ENCODE peak calls at places on chromosome 4, in seven cellular contexts. One of them, this sample, is unnamed. For H3K79me2, the result is how much of the 10 kb centered on the place peaks cover.

GRCh38 chr4:13248621-13249298 is 235.4 kb downstream of the RAB28 start:
- DNase-seq in H9: no peak
- DNase-seq in HepG2: peak
- DNase-seq in Karpas-422: no peak
- DNase-seq in HCT116: peak
- DNase-seq in MM.1S: peak
- DNase-seq in PC-3: peak
- DNase-seq in this sample: no peak

GRCh38 chr4:89640620-89641366 is 196.2 kb downstream of the SNCA start:
- DNase-seq in H9: peak
- DNase-seq in HepG2: peak
- DNase-seq in Karpas-422: peak
- DNase-seq in HCT116: peak
- DNase-seq in MM.1S: peak
- DNase-seq in PC-3: peak
- DNase-seq in this sample: no peak

GRCh38 chr4:168076989-168077725 is 15.2 kb upstream of the ANXA10 start:
- DNase-seq in H9: peak
- DNase-seq in HepG2: peak
- DNase-seq in Karpas-422: peak
- DNase-seq in HCT116: peak
- DNase-seq in MM.1S: peak
- DNase-seq in PC-3: peak
- DNase-seq in this sample: peak

GRCh38 chr4:170420255-170420693 is 330.5 kb upstream of the AADAT start:
- DNase-seq in H9: no peak
- DNase-seq in HepG2: no peak
- DNase-seq in Karpas-422: no peak
- DNase-seq in HCT116: no peak
- DNase-seq in MM.1S: no peak
- DNase-seq in PC-3: peak
- DNase-seq in this sample: peak

GRCh38 chr4:25485104-25485503 is 108.0 kb downstream of the ANAPC4 start:
- DNase-seq in H9: no peak
- DNase-seq in HepG2: no peak
- DNase-seq in Karpas-422: peak
- DNase-seq in HCT116: no peak
- DNase-seq in MM.1S: no peak
- DNase-seq in PC-3: no peak
- DNase-seq in this sample: peak

GRCh38 chr4:74483226-74483911 is 38.4 kb downstream of the AREG start:
- DNase-seq in H9: no peak
- DNase-seq in HepG2: no peak
- DNase-seq in Karpas-422: no peak
- DNase-seq in HCT116: no peak
- DNase-seq in MM.1S: no peak
- DNase-seq in PC-3: no peak
- DNase-seq in this sample: no peak

GRCh38 chr4:132101526-132101925 is 1047.6 kb upstream of the PCDH10 start:
- DNase-seq in H9: no peak
- DNase-seq in HepG2: no peak
- DNase-seq in Karpas-422: no peak
- DNase-seq in HCT116: no peak
- DNase-seq in MM.1S: no peak
- DNase-seq in PC-3: no peak
- DNase-seq in this sample: no peak

GRCh38 chr4:107930821-107931774 is at the start of gene CYP2U1:
- DNase-seq in H9: peak
- DNase-seq in HepG2: peak
- DNase-seq in Karpas-422: peak
- DNase-seq in HCT116: peak
- DNase-seq in MM.1S: peak
- DNase-seq in PC-3: peak
- DNase-seq in this sample: peak

GRCh38 chr4:5474756-5475155 is 233.6 kb downstream of the EVC2 start:
- DNase-seq in H9: no peak
- DNase-seq in HepG2: no peak
- DNase-seq in Karpas-422: peak
- DNase-seq in HCT116: no peak
- DNase-seq in MM.1S: no peak
- DNase-seq in PC-3: peak
- DNase-seq in this sample: no peak

GRCh38 chr4:66574145-66574978 is 904.1 kb upstream of the EPHA5 start:
- DNase-seq in H9: peak
- DNase-seq in HepG2: no peak
- DNase-seq in Karpas-422: no peak
- DNase-seq in HCT116: no peak
- DNase-seq in MM.1S: no peak
- DNase-seq in PC-3: peak
- DNase-seq in this sample: no peak

GRCh38 chr4:94396984-94397383 is 54.3 kb upstream of the HPGDS start:
- DNase-seq in H9: no peak
- DNase-seq in HepG2: no peak
- DNase-seq in Karpas-422: no peak
- DNase-seq in HCT116: no peak
- DNase-seq in MM.1S: no peak
- DNase-seq in PC-3: no peak
- DNase-seq in this sample: no peak

GRCh38 chr4:179719766-179720470 is 2277.7 kb upstream of the AGA start:
- DNase-seq in H9: no peak
- DNase-seq in HepG2: no peak
- DNase-seq in Karpas-422: no peak
- DNase-seq in HCT116: no peak
- DNase-seq in MM.1S: peak
- DNase-seq in PC-3: no peak
- DNase-seq in this sample: no peak

GRCh38 chr4:110164251-110164650 is 34.2 kb downstream of the ELOVL6 start:
- DNase-seq in H9: no peak
- DNase-seq in HepG2: no peak
- DNase-seq in Karpas-422: no peak
- DNase-seq in HCT116: no peak
- DNase-seq in MM.1S: no peak
- DNase-seq in PC-3: peak
- DNase-seq in this sample: no peak

GRCh38 chr4:110163327-110164070 is 34.9 kb downstream of the ELOVL6 start:
- DNase-seq in H9: no peak
- DNase-seq in HepG2: no peak
- DNase-seq in Karpas-422: no peak
- DNase-seq in HCT116: peak
- DNase-seq in MM.1S: no peak
- DNase-seq in PC-3: peak
- DNase-seq in this sample: no peak

GRCh38 chr4:110165382-110166285 is 32.8 kb downstream of the ELOVL6 start:
- DNase-seq in H9: no peak
- DNase-seq in HepG2: no peak
- DNase-seq in Karpas-422: peak
- DNase-seq in HCT116: peak
- DNase-seq in MM.1S: peak
- DNase-seq in PC-3: peak
- DNase-seq in this sample: peak

GRCh38 chr4:110160616-110161015 is 37.8 kb downstream of the ELOVL6 start:
- DNase-seq in H9: no peak
- DNase-seq in HepG2: no peak
- DNase-seq in Karpas-422: no peak
- DNase-seq in HCT116: no peak
- DNase-seq in MM.1S: no peak
- DNase-seq in PC-3: no peak
- DNase-seq in this sample: no peak

DNA sequence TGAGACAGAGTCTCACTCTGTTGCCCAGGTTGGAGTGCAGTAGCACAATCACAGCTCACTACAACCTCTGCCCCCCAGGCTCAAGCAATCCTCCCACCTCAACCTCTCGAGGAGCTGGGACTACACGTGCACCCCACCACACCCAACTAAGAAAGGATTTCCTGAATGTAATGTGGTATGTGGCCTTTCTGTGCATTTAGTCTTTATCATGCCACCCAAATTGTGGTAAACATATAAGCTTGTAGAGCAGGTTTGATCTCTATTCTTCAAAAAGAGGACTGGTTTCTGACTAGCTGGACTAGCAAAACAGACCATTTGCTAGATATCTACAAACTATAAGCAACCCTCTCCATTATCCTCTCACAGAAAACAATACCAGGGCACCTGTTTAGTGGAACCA is 33.6 kb downstream of the ELOVL6 start:
- DNase-seq in H9: no peak
- DNase-seq in HepG2: no peak
- DNase-seq in Karpas-422: no peak
- DNase-seq in HCT116: no peak
- DNase-seq in MM.1S: no peak
- DNase-seq in PC-3: peak
- DNase-seq in this sample: no peak
- H3K79me2 ChIP-seq in H9: under half
- H3K79me2 ChIP-seq in HepG2: under half
- H3K79me2 ChIP-seq in Karpas-422: half or more
- H3K79me2 ChIP-seq in HCT116: under half
- H3K79me2 ChIP-seq in MM.1S: under half
- H3K79me2 ChIP-seq in PC-3: under half
- H3K79me2 ChIP-seq in this sample: under half

GRCh38 chr4:3532714-3533336 is 603 bp upstream of the LRPAP1 start:
- DNase-seq in H9: peak
- DNase-seq in HepG2: no peak
- DNase-seq in Karpas-422: peak
- DNase-seq in HCT116: no peak
- DNase-seq in MM.1S: no peak
- DNase-seq in PC-3: no peak
- DNase-seq in this sample: no peak

GRCh38 chr4:3530663-3531254 is 1.5 kb downstream of the LRPAP1 start:
- DNase-seq in H9: peak
- DNase-seq in HepG2: no peak
- DNase-seq in Karpas-422: peak
- DNase-seq in HCT116: no peak
- DNase-seq in MM.1S: no peak
- DNase-seq in PC-3: no peak
- DNase-seq in this sample: no peak

GRCh38 chr4:3531887-3532713 is at the start of gene LRPAP1:
- DNase-seq in H9: peak
- DNase-seq in HepG2: peak
- DNase-seq in Karpas-422: peak
- DNase-seq in HCT116: peak
- DNase-seq in MM.1S: peak
- DNase-seq in PC-3: peak
- DNase-seq in this sample: peak

GRCh38 chr4:3531306-3531886 is 826 bp downstream of the LRPAP1 start:
- DNase-seq in H9: peak
- DNase-seq in HepG2: no peak
- DNase-seq in Karpas-422: peak
- DNase-seq in HCT116: no peak
- DNase-seq in MM.1S: no peak
- DNase-seq in PC-3: no peak
- DNase-seq in this sample: peak

DNA sequence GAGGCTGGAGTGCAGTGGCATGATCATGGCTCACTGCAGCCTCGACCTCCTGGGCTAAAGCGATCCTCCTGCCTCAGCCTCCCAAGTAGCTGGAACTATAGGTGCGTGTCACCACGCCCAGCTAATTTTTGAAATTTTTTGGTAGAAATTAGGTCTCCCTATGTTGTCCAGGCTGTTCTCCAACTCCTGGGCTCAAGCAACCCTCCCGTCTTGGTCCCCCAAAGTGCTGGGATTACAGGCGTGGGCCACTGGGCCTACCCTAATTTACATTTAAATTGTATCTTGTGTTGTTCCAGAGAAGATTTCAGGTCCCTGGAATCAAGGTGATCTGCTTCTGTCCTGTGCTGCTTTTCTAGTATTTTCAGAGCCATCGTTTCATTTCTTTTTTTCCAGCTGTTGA is 1.2 kb upstream of the LRPAP1 start:
- DNase-seq in H9: no peak
- DNase-seq in HepG2: no peak
- DNase-seq in Karpas-422: peak
- DNase-seq in HCT116: no peak
- DNase-seq in MM.1S: no peak
- DNase-seq in PC-3: no peak
- DNase-seq in this sample: no peak
- H3K79me2 ChIP-seq in H9: under half
- H3K79me2 ChIP-seq in HepG2: under half
- H3K79me2 ChIP-seq in Karpas-422: under half
- H3K79me2 ChIP-seq in HCT116: under half
- H3K79me2 ChIP-seq in MM.1S: under half
- H3K79me2 ChIP-seq in PC-3: under half
- H3K79me2 ChIP-seq in this sample: under half

DNA sequence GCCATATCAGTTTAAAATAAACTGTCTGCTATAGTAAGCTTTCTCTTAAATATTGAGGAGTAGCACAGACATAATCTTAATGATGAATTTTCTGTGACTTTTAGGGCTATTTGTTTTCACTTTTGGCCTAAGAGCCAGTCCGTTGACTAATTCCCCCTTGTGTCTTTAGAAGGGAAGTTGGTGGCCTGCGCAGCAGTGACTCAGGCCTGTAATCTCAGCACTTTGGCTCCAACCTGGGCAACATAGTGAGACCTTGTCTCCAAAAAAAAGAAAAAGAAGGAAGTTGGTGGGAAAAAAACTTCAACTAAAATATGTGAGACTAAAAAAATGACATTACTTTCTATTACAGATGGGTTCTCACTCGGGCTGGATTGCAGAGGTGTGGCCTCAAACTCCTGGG is 3.4 kb downstream of the NCAPG start:
- DNase-seq in H9: no peak
- DNase-seq in HepG2: no peak
- DNase-seq in Karpas-422: no peak
- DNase-seq in HCT116: no peak
- DNase-seq in MM.1S: no peak
- DNase-seq in PC-3: peak
- DNase-seq in this sample: no peak
- H3K79me2 ChIP-seq in H9: under half
- H3K79me2 ChIP-seq in HepG2: half or more
- H3K79me2 ChIP-seq in Karpas-422: half or more
- H3K79me2 ChIP-seq in HCT116: half or more
- H3K79me2 ChIP-seq in MM.1S: half or more
- H3K79me2 ChIP-seq in PC-3: half or more
- H3K79me2 ChIP-seq in this sample: half or more

GRCh38 chr4:102505708-102506107 is 4.5 kb downstream of the NFKB1 start:
- DNase-seq in H9: no peak
- DNase-seq in HepG2: no peak
- DNase-seq in Karpas-422: no peak
- DNase-seq in HCT116: no peak
- DNase-seq in MM.1S: no peak
- DNase-seq in PC-3: no peak
- DNase-seq in this sample: no peak
- H3K79me2 ChIP-seq in H9: under half
- H3K79me2 ChIP-seq in HepG2: half or more
- H3K79me2 ChIP-seq in Karpas-422: under half
- H3K79me2 ChIP-seq in HCT116: half or more
- H3K79me2 ChIP-seq in MM.1S: half or more
- H3K79me2 ChIP-seq in PC-3: half or more
- H3K79me2 ChIP-seq in this sample: half or more